ENCODE peak calls at places on chromosomes 6 and 20, in seven cellular contexts. Q, N, F, E, G, X and P are unnamed samples.

GRCh38 chr6:146785001-146785585 is 186.3 kb downstream of the ADGB start:
- DNase-seq in Q (no peak), N (peak; percentile 21), F (no peak), E (peak; percentile 42), G (no peak), X (no peak), P (no peak)

GRCh38 chr20:51374961-51375360 is 167.6 kb downstream of the NFATC2 start:
- DNase-seq in Q (no peak), N (no peak), F (no peak), E (no peak), G (no peak), X (no peak), P (no peak)

GRCh38 chr6:167952512-167952859 is 45.0 kb upstream of the KIF25 start:
- DNase-seq in Q (no peak), N (no peak), F (no peak), E (no peak), G (no peak), X (no peak), P (no peak)

GRCh38 chr6:34276191-34276590 is 27.4 kb upstream of the SMIM29 start:
- DNase-seq in Q (no peak), N (no peak), F (no peak), E (no peak), G (no peak), X (no peak), P (no peak)

GRCh38 chr6:139777202-139777970 is 402.9 kb upstream of the CITED2 start:
- DNase-seq in Q (no peak), N (no peak), F (no peak), E (no peak), G (no peak), X (no peak), P (no peak)

GRCh38 chr6:2875840-2876207 is 27.3 kb downstream of the SERPINB9 start:
- DNase-seq in Q (peak; percentile 59), N (no peak), F (no peak), E (no peak), G (no peak), X (no peak), P (no peak)

GRCh38 chr20:36399147-36399968 is 93.2 kb downstream of the DLGAP4 start:
- DNase-seq in Q (peak; percentile 38), N (peak; percentile 16), F (no peak), E (peak; percentile 75), G (no peak), X (no peak), P (no peak)

GRCh38 chr6:111462770-111463391 is 20.1 kb downstream of the REV3L start:
- DNase-seq in Q (no peak), N (peak; percentile 49), F (no peak), E (peak; percentile 17), G (no peak), X (no peak), P (no peak)

GRCh38 chr20:53597085-53597482 is 3.4 kb upstream of the ZNF217 start:
- DNase-seq in Q (no peak), N (no peak), F (no peak), E (no peak), G (no peak), X (no peak), P (no peak)

GRCh38 chr20:39109933-39110818 is 148.0 kb downstream of the DHX35 start:
- DNase-seq in Q (no peak), N (no peak), F (no peak), E (no peak), G (no peak), X (no peak), P (no peak)

GRCh38 chr6:2434116-2434515 is 188.7 kb upstream of the GMDS start:
- DNase-seq in Q (no peak), N (no peak), F (no peak), E (no peak), G (no peak), X (no peak), P (no peak)

GRCh38 chr6:166168616-166169548 is 1.2 kb upstream of the TBXT start:
- DNase-seq in Q (no peak), N (no peak), F (no peak), E (no peak), G (no peak), X (no peak), P (no peak)

GRCh38 chr6:48922837-48923236 is 540.2 kb downstream of the MMUT start:
- DNase-seq in Q (no peak), N (no peak), F (no peak), E (no peak), G (no peak), X (no peak), P (no peak)

GRCh38 chr6:89984926-89985743 is 90.9 kb downstream of the GJA10 start:
- DNase-seq in Q (no peak), N (peak; percentile 80), F (peak; percentile 64), E (no peak), G (no peak), X (peak; percentile 51), P (no peak)

GRCh38 chr6:108168980-108169800 is 3.4 kb downstream of the NR2E1 start:
- DNase-seq in Q (no peak), N (no peak), F (no peak), E (no peak), G (no peak), X (no peak), P (no peak)

GRCh38 chr20:53939554-53940355 is 130.6 kb downstream of the BCAS1 start:
- DNase-seq in Q (peak; percentile 97), N (peak; percentile 96), F (peak; percentile 89), E (peak; percentile 94), G (peak; percentile 94), X (peak; percentile 90), P (peak; percentile 93)

GRCh38 chr6:21033575-21034026 is 499.3 kb downstream of the CDKAL1 start:
- DNase-seq in Q (no peak), N (peak; percentile 92), F (peak; percentile 42), E (peak; percentile 14), G (no peak), X (peak; percentile 34), P (peak; percentile 69)

GRCh38 chr6:156564128-156564806 is 212.9 kb upstream of the ARID1B start:
- DNase-seq in Q (peak; percentile 86), N (peak; percentile 54), F (peak; percentile 80), E (peak; percentile 50), G (peak; percentile 63), X (peak; percentile 18), P (peak; percentile 8)

GRCh38 chr6:120198033-120198432 is 848.5 kb upstream of the MAN1A1 start:
- DNase-seq in Q (no peak), N (peak; percentile 1), F (no peak), E (no peak), G (no peak), X (peak; percentile 12), P (peak; percentile 2)

GRCh38 chr6:106727480-106728153 is 98.2 kb downstream of the QRSL1 start:
- DNase-seq in Q (no peak), N (no peak), F (no peak), E (no peak), G (no peak), X (no peak), P (no peak)

GRCh38 chr20:62961310-62961783 is 8.8 kb downstream of the SLC17A9 start:
- DNase-seq in Q (no peak), N (no peak), F (no peak), E (no peak), G (no peak), X (no peak), P (no peak)

DNA sequence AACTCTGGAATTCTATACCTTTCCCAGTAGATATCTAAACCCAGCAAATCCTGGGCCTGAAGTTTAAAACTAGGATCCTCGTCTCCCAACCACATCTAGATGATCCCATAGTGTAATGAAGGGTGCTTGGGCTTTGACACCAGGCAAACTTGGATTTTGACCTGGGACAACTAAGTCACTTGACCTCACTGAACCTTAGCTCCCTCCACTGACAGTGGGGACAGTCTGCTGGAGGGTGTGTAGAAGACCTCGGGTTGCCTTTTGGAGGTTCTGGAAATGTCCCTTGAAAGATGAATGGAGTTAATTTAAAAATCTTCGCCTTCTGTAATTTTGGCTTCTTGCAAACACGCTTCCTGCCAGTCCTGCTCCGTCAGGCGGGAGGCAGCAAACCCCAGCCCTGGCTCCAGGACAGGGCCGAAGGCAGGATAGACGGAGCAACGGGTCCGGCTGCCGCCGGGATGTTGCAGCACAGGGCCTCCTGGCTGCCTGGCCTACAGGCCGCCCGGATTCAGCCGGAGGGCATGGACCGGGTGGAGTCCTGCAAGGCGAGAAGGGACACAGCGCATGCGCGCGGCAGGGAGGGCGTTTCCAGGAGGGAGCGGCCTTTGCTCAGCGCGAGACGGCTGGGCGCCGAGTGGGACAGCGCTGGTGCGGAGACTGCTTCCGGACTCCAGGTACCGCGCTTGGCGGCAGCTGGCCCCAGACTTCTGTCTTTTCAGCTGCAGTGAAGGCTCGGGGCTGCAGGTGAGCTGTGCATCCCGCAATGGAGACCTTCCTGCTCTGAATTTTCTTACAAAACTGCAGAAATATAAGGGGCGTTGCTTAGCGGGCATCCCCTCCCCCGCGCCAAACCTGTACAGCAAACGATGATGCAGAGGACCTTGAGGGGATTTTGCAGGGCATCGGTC is at the start of gene TMEM14A:
- DNase-seq in Q (peak; percentile 98), N (peak; percentile 92), F (peak; percentile 94), E (peak; percentile 90), G (peak; percentile 67), X (peak; percentile 63), P (peak; percentile 86)
- TF ChIP-seq CTCF in Q (no peak), N (peak; percentile 12), F (no peak), E (no peak), G (no peak), X (peak; percentile 8), P (no peak)

GRCh38 chr6:28399370-28400121 is at the start of gene ZSCAN12:
- DNase-seq in Q (peak; percentile 85), N (peak; percentile 87), F (peak; percentile 85), E (peak; percentile 91), G (peak; percentile 37), X (peak; percentile 55), P (peak; percentile 75)
- TF ChIP-seq CTCF in Q (peak; percentile 45), N (peak; percentile 57), F (peak; percentile 35), E (peak; percentile 38), G (no peak), X (peak; percentile 79), P (peak; percentile 81)

DNA sequence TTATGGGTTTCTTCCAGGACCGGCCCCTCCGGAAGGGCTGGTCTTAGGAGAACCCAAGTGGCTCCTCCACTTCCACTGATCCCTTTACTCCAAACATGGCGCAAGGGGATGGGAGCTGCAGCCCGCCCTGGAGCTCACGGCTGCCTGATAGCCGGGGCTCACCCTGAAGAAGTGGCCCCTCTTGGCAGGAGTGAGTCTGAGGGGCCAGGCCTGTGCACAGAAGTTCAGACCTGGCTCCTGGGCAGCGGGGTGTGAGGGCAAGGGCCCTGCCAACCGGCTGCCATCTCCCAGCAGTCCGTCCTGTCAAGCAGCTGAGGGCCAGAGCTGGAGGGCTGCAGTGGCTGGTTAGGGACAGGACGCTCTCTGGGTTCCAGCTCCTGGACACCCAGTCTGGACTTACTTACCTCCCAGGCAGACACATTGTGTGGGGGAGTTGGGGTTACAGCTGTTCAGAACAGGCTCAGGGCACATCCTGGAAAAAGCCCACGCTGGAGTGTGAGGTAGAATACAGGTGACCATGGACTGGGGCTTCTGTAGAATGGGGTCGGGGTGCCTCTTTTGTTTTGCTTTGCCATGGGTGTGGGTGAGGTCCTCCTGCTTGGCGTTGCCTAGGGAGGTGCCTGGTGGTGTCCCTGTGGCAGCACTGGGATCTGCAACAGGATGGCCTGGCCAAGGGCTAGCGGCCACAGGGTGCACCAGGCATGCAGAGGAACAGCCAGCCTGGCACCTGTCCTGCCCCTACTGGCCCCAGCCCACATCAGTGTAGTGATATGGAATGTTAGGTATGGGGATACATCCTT is 88.4 kb downstream of the ASXL1 start:
- DNase-seq in Q (peak; percentile 6), N (no peak), F (no peak), E (no peak), G (no peak), X (no peak), P (no peak)
- TF ChIP-seq CTCF in Q (no peak), N (no peak), F (no peak), E (no peak), G (no peak), X (no peak), P (no peak)

GRCh38 chr6:161748535-161749386 is 474.9 kb upstream of the AGPAT4 start:
- DNase-seq in Q (peak; percentile 14), N (no peak), F (no peak), E (peak; percentile 20), G (no peak), X (no peak), P (no peak)
- TF ChIP-seq CTCF in Q (peak; percentile 10), N (no peak), F (no peak), E (peak; percentile 30), G (no peak), X (peak; percentile 60), P (peak; percentile 10)